ENCODE peak calls at places on chromosomes 4 and X, in nine cellular contexts. Y is right lobe of liver; T is effector memory CD4-positive, alpha-beta T cell; S is aorta; Z is lower lobe of right lung; O is iPS DF 6.9; B is CD8-positive, alpha-beta memory T cell; V is naive thymus-derived CD4-positive, alpha-beta T cell; X is psoas muscle. D is an unnamed sample. For H3K4me1, the result is how much of the 10 kb centered on the place peaks cover.

GRCh38 chr4:109078724-109079123 is 223.7 kb downstream of the COL25A1 start:
- DNase-seq in T (no peak), Y (no peak), S (no peak), O (no peak), B (no peak), V (no peak), Z (no peak), X (no peak), D (no peak)

GRCh38 chr4:115664285-115664684 is 550.9 kb upstream of the NDST4 start:
- DNase-seq in S (no peak), V (no peak), B (no peak), O (no peak), T (no peak), Y (no peak), X (no peak), Z (no peak), D (no peak)

GRCh38 chr4:100644150-100644549 is 126.3 kb upstream of the EMCN start:
- DNase-seq in Z (no peak), B (no peak), X (no peak), Y (no peak), V (no peak), T (no peak), S (no peak), O (no peak), D (no peak)

GRCh38 chr4:139606600-139607301 is 50.7 kb upstream of the SETD7 start:
- DNase-seq in T (no peak), S (no peak), V (no peak), O (no peak), Z (no peak), X (no peak), Y (no peak), B (no peak), D (no peak)

GRCh38 chrX:49089553-49089952 is 9.9 kb upstream of the WDR45 start:
- DNase-seq in B (no peak), X (no peak), S (no peak), O (no peak), V (no peak), T (no peak), Z (no peak), Y (no peak), D (no peak)

GRCh38 chrX:7617994-7618393 is 225.0 kb upstream of the VCX start:
- DNase-seq in T (no peak), O (no peak), Y (no peak), Z (no peak), B (no peak), X (no peak), V (no peak), S (no peak), D (no peak)

GRCh38 chr4:176534566-176534965 is 214.8 kb downstream of the SPCS3 start:
- DNase-seq in Y (no peak), V (no peak), Z (no peak), S (no peak), X (no peak), B (no peak), T (no peak), O (no peak), D (no peak)

GRCh38 chr4:154714339-154715040 is 29.3 kb upstream of the LRAT start:
- DNase-seq in O (no peak), T (no peak), Y (no peak), X (no peak), S (no peak), Z (no peak), B (no peak), V (no peak), D (no peak)

GRCh38 chr4:145956288-145956890 is 17.8 kb upstream of the ZNF827 start:
- DNase-seq in B (peak), S (no peak), Y (no peak), X (no peak), O (no peak), Z (no peak), T (no peak), V (peak), D (peak)

GRCh38 chrX:23898412-23898959 is 9.3 kb downstream of the APOO start:
- DNase-seq in T (no peak), V (no peak), Z (no peak), S (no peak), Y (no peak), X (no peak), B (no peak), O (no peak), D (no peak)

GRCh38 chr4:118224239-118224829 is 128.5 kb downstream of the PRSS12 start:
- DNase-seq in V (no peak), X (no peak), S (no peak), B (no peak), Z (no peak), Y (no peak), T (no peak), O (peak), D (no peak)

GRCh38 chrX:136176399-136176825 is 29.1 kb downstream of the FHL1 start:
- DNase-seq in Z (no peak), S (no peak), V (no peak), Y (no peak), B (no peak), T (no peak), X (no peak), O (no peak), D (no peak)

GRCh38 chrX:103889216-103889615 is 57.2 kb upstream of the RAB9B start:
- DNase-seq in Y (no peak), V (no peak), Z (no peak), O (no peak), B (no peak), X (no peak), S (no peak), T (no peak), D (no peak)

GRCh38 chr4:124726269-124726668 is 13.7 kb upstream of the ANKRD50 start:
- DNase-seq in V (no peak), X (no peak), Y (no peak), O (no peak), Z (no peak), S (no peak), B (no peak), T (no peak), D (no peak)

GRCh38 chrX:31127716-31128115 is 55.9 kb upstream of the FTHL17 start:
- DNase-seq in B (no peak), Y (no peak), O (no peak), Z (no peak), X (no peak), T (no peak), V (no peak), S (no peak), D (no peak)

DNA sequence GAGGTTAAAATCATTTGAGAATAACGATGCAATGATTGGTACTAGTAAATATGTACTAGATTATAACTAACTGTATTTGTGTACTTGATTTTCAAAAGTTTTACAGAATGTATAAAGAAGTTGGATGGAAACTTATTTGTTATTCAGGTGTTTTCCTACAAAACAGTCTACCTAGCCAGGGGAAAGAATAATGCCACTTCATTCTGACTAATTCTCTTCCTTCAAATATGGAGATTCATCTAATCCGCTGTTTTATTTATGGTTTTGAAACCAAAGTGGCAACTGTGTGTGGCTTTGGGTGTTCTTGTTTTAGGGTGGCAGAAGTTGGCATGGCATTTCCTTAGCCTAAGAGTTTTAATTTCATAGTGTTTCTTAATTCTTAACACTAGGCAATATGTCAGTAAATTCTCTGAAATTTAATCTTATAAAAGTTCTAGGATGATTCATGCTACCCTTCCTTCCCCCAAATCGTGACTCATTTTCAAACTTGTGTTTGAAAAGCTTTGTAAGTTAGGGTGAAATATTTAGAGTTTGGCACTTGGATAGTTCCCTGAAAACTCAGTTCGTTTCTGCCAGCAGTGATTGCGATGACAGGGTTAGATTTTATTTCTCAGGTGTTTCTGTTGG is 62.6 kb downstream of the DCLK2 start:
- DNase-seq in V (no peak), Z (no peak), T (no peak), O (no peak), Y (no peak), S (no peak), X (no peak), B (no peak), D (no peak)
- H3K4me3 ChIP-seq in V (no peak), Z (no peak), T (no peak), O (no peak), Y (no peak), S (no peak), X (no peak), B (no peak), D (no peak)

DNA sequence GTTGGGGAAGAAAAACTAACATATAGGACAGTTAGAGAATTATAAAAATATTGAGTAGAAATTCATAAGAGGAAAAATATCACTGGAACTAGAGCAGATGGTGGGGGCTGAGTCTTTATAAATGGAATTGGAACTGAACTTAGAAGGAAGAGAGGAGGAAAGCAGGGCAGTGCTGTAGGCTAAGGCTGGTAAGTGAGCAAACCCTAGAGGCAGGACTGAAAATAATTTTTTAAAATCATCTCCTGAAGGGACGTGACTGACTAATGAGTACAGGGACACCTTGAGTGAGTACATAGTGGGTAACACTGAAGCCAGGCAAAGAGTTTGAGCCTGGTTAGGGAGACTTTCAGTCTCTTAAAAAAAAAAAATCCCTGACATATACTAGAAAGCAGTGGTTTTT is 63.3 kb downstream of the GALNT7 start:
- DNase-seq in X (no peak), O (no peak), S (no peak), B (no peak), Z (no peak), V (no peak), Y (no peak), T (no peak), D (no peak)
- H3K4me1 ChIP-seq in X (under half), O (under half), S (under half), B (under half), Z (under half), V (under half), Y (under half), T (under half), D (under half)

GRCh38 chrX:9520211-9520590 is 55.3 kb downstream of the TBL1X start:
- DNase-seq in X (no peak), T (no peak), S (no peak), B (no peak), Z (no peak), Y (no peak), V (no peak), O (no peak), D (no peak)
- H3K4me3 ChIP-seq in X (no peak), T (no peak), S (no peak), B (no peak), Z (no peak), Y (no peak), V (no peak), O (no peak), D (no peak)

GRCh38 chr4:128574706-128575105 is 234.8 kb upstream of the JADE1 start:
- DNase-seq in T (peak), X (peak), Y (no peak), V (peak), O (peak), B (peak), S (peak), Z (peak), D (peak)
- H3K4me1 ChIP-seq in T (under half), X (under half), Y (under half), V (under half), O (under half), B (under half), S (under half), Z (under half), D (under half)

GRCh38 chr4:162685401-162685800 is 481.3 kb downstream of the NAF1 start:
- DNase-seq in O (no peak), B (no peak), V (no peak), Z (no peak), Y (no peak), S (no peak), T (no peak), X (no peak), D (no peak)

GRCh38 chr4:162682651-162683050 is 484.0 kb downstream of the NAF1 start:
- DNase-seq in O (no peak), Z (no peak), S (no peak), X (no peak), T (no peak), B (no peak), Y (no peak), V (no peak), D (no peak)

GRCh38 chr4:162684371-162684700 is 482.4 kb downstream of the NAF1 start:
- DNase-seq in X (no peak), Z (no peak), T (no peak), S (no peak), V (no peak), O (no peak), Y (no peak), B (no peak), D (no peak)

GRCh38 chr4:162681212-162681611 is 485.5 kb downstream of the NAF1 start:
- DNase-seq in V (no peak), T (no peak), X (no peak), O (no peak), S (no peak), B (no peak), Y (no peak), Z (no peak), D (no peak)

DNA sequence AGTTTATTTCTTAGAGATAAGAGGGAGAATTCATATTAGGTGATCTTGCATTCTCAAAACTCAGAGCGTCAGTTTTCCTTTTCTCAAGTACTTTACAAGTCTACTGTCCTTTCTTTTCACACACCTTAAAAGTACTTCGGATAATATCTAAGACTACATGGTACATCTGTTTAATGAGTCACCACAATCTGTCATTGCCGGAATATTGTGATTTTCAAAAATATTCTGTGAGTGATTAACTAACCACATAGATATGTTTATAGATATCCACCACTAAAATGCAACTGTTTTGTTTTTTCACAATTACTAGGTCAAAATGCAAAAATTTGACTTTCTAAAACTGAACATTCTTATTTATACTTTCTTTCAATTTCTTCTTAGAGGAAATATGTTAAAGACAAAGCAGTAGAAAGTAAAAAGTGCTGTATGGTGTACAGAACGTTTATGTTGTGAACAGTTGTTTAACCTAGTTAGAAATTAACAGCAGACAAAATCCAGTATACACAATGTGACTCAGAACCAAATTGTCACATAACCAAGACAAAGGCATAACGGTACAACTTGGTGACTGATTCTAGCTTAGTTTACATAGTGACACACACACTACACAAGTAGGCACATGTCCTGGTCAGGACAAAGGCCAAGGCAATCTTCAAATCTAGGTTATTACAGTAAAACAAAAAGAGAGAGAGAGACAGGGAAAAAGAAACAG is 482.9 kb downstream of the NAF1 start:
- DNase-seq in O (no peak), B (no peak), V (no peak), S (no peak), X (no peak), T (no peak), Y (no peak), Z (no peak), D (no peak)
- H3K4me3 ChIP-seq in O (no peak), B (no peak), V (no peak), S (no peak), X (no peak), T (no peak), Y (no peak), Z (no peak), D (no peak)

GRCh38 chr4:41458689-41459088 is 79.3 kb upstream of the LIMCH1 start:
- DNase-seq in S (no peak), X (no peak), T (no peak), Z (no peak), V (no peak), O (no peak), B (no peak), Y (no peak), D (no peak)
- H3K4me1 ChIP-seq in S (under half), X (under half), T (under half), Z (half or more), V (under half), O (under half), B (under half), Y (under half), D (under half)

DNA sequence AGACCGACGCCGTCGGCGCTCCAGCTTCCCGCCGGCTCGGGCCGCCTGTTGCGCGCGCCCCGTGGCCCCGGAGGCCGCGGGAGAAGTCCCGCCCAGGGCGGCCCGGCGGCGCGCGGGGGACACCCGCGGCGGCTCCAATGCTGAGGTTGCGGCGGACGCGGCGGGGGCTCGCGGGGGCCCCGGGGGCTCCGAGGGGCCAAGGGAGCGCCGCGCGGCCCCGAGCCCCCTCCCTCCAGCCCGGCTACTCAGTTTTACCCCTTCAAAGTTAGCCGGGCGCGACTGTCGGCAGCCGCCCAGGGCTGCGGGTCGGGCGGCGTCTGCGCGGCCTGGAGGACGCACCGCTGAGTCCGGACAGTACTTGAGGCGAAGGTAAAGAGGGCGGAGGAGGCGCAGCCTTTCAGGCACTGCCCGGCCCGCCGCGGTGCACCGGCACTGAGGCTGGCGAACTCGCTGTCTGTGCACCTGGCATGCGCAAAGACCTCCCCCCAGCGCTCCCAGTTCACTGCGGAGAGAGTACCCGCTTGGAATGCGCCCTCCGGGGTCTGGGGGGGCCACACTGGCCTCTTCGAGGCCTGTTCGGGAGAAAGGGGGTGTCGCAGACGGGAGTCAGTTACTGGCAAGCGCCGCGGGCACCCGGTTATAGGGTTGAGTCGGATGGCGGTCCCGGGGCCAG is 1.3 kb downstream of the PCDH19 start:
- DNase-seq in S (no peak), X (no peak), O (no peak), T (no peak), Z (no peak), V (no peak), B (no peak), Y (no peak), D (no peak)
- H3K4me3 ChIP-seq in S (no peak), X (peak), O (peak), T (no peak), Z (peak), V (no peak), B (no peak), Y (no peak), D (no peak)

DNA sequence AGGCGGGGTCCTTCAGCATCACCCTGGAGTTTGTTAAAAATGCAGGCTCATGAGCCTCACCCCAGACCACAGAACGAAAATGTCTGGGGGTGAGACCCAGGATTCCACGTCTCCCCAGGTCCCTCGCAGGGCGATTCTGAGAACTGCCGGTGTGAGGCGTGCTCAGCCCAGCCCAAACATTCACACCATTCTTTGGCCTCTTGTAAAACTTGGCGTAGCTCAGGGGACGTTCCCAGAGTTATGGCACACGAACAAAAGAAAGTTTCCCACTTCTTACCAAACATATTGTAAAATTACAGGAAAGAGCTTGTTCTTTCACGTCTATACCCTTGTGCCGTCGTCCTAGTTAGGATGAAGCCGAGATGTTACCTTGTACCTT is 12.9 kb downstream of the CD99 start:
- DNase-seq in T (no peak), Y (no peak), S (no peak), X (peak), V (no peak), Z (no peak), O (no peak), B (no peak), D (no peak)
- H3K4me1 ChIP-seq in T (half or more), Y (under half), S (under half), X (half or more), V (under half), Z (half or more), O (under half), B (half or more), D (half or more)

GRCh38 chrX:9927638-9928037 is 39.5 kb upstream of the CLDN34 start:
- DNase-seq in T (no peak), O (no peak), S (no peak), Y (no peak), Z (no peak), V (no peak), B (no peak), X (no peak), D (no peak)
- H3K4me3 ChIP-seq in T (no peak), O (no peak), S (no peak), Y (no peak), Z (no peak), V (no peak), B (no peak), X (no peak), D (no peak)

DNA sequence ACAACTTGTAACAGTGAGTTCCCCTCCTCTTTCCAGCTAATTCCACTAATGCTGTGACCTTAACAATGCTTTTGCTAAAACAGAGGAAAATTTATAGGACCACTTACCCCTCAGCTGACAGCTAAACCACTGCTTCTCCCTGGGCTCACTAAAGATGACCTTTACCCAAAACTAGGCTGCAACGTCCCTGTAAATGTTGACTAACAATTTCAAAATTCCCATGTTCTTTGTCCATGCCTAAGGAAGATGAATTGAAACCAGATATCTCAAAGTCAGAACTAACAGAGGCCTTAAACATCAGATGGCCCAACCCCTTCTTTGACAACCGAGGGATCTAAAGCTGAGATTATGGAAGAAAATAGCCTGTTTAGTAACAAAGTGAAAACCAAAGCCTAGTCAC is 32.5 kb downstream of the AFAP1 start:
- DNase-seq in S (no peak), Y (no peak), X (no peak), Z (no peak), O (no peak), V (no peak), B (no peak), T (no peak), D (no peak)
- H3K4me1 ChIP-seq in S (under half), Y (under half), X (under half), Z (under half), O (under half), V (under half), B (under half), T (under half), D (under half)

D was measured in CD4-positive, alpha-beta memory T cell.